ENCODE peak calls at places on chromosomes 16 and 17, in six cellular contexts. One of them, this sample, is unnamed.

GRCh38 chr17:67568961-67569360 is 148.8 kb upstream of the NOL11 start:
- DNase-seq in HFFc6: no peak
- DNase-seq in H54: no peak
- DNase-seq in SW 1271: no peak
- DNase-seq in retina: peak; percentile 21
- DNase-seq in stimulated activated CD4-positive, alpha-beta T cell treated with anti-CD3 and anti-CD28 coated beads, Interleukin-15, amount 100 ng/mL, for 24 hours: no peak
- DNase-seq in this sample: no peak

GRCh38 chr17:21213491-21214014 is 408 bp downstream of the TMEM11 start:
- DNase-seq in HFFc6: no peak
- DNase-seq in H54: peak; percentile 42
- DNase-seq in SW 1271: no peak
- DNase-seq in retina: no peak
- DNase-seq in stimulated activated CD4-positive, alpha-beta T cell treated with anti-CD3 and anti-CD28 coated beads, Interleukin-15, amount 100 ng/mL, for 24 hours: peak; percentile 53
- DNase-seq in this sample: peak; percentile 75

GRCh38 chr16:66292241-66292935 is 74.1 kb upstream of the CDH5 start:
- DNase-seq in HFFc6: no peak
- DNase-seq in H54: no peak
- DNase-seq in SW 1271: no peak
- DNase-seq in retina: peak; percentile 6
- DNase-seq in stimulated activated CD4-positive, alpha-beta T cell treated with anti-CD3 and anti-CD28 coated beads, Interleukin-15, amount 100 ng/mL, for 24 hours: no peak
- DNase-seq in this sample: no peak

GRCh38 chr16:74123826-74124225 is 172.8 kb upstream of the PSMD7 start:
- DNase-seq in HFFc6: no peak
- DNase-seq in H54: no peak
- DNase-seq in SW 1271: no peak
- DNase-seq in retina: no peak
- DNase-seq in stimulated activated CD4-positive, alpha-beta T cell treated with anti-CD3 and anti-CD28 coated beads, Interleukin-15, amount 100 ng/mL, for 24 hours: no peak
- DNase-seq in this sample: no peak

GRCh38 chr17:74259667-74260524 is 14.1 kb upstream of the DNAI2 start:
- DNase-seq in HFFc6: no peak
- DNase-seq in H54: no peak
- DNase-seq in SW 1271: no peak
- DNase-seq in retina: no peak
- DNase-seq in stimulated activated CD4-positive, alpha-beta T cell treated with anti-CD3 and anti-CD28 coated beads, Interleukin-15, amount 100 ng/mL, for 24 hours: no peak
- DNase-seq in this sample: no peak

GRCh38 chr16:11205754-11206459 is 50.1 kb downstream of the SOCS1 start:
- DNase-seq in HFFc6: no peak
- DNase-seq in H54: no peak
- DNase-seq in SW 1271: no peak
- DNase-seq in retina: no peak
- DNase-seq in stimulated activated CD4-positive, alpha-beta T cell treated with anti-CD3 and anti-CD28 coated beads, Interleukin-15, amount 100 ng/mL, for 24 hours: no peak
- DNase-seq in this sample: peak; percentile 61

GRCh38 chr16:88730632-88731607 is 24.6 kb downstream of the CTU2 start:
- DNase-seq in HFFc6: no peak
- DNase-seq in H54: no peak
- DNase-seq in SW 1271: no peak
- DNase-seq in retina: peak; percentile 64
- DNase-seq in stimulated activated CD4-positive, alpha-beta T cell treated with anti-CD3 and anti-CD28 coated beads, Interleukin-15, amount 100 ng/mL, for 24 hours: no peak
- DNase-seq in this sample: no peak

GRCh38 chr17:39016193-39017153 is 49.3 kb upstream of the FBXO47 start:
- DNase-seq in HFFc6: no peak
- DNase-seq in H54: no peak
- DNase-seq in SW 1271: no peak
- DNase-seq in retina: no peak
- DNase-seq in stimulated activated CD4-positive, alpha-beta T cell treated with anti-CD3 and anti-CD28 coated beads, Interleukin-15, amount 100 ng/mL, for 24 hours: no peak
- DNase-seq in this sample: no peak

GRCh38 chr16:23286131-23286532 is 16.0 kb upstream of the SCNN1B start:
- DNase-seq in HFFc6: peak; percentile 86
- DNase-seq in H54: no peak
- DNase-seq in SW 1271: no peak
- DNase-seq in retina: no peak
- DNase-seq in stimulated activated CD4-positive, alpha-beta T cell treated with anti-CD3 and anti-CD28 coated beads, Interleukin-15, amount 100 ng/mL, for 24 hours: no peak
- DNase-seq in this sample: no peak

GRCh38 chr16:48081656-48082055 is 74.1 kb downstream of the ABCC12 start:
- DNase-seq in HFFc6: peak; percentile 89
- DNase-seq in H54: peak; percentile 68
- DNase-seq in SW 1271: no peak
- DNase-seq in retina: no peak
- DNase-seq in stimulated activated CD4-positive, alpha-beta T cell treated with anti-CD3 and anti-CD28 coated beads, Interleukin-15, amount 100 ng/mL, for 24 hours: no peak
- DNase-seq in this sample: no peak

GRCh38 chr17:394718-395095 is 42.1 kb upstream of the RPH3AL start:
- DNase-seq in HFFc6: no peak
- DNase-seq in H54: no peak
- DNase-seq in SW 1271: no peak
- DNase-seq in retina: no peak
- DNase-seq in stimulated activated CD4-positive, alpha-beta T cell treated with anti-CD3 and anti-CD28 coated beads, Interleukin-15, amount 100 ng/mL, for 24 hours: no peak
- DNase-seq in this sample: no peak